ENCODE peak calls at places on chromosomes 2 and 18, in five cellular contexts. P is stomach, I is transverse colon, K is prostate gland, S is H1. C is an unnamed sample.

GRCh38 chr2:207107551-207107950 is 58.2 kb downstream of the KLF7 start:
- DNase-seq in P (no peak), I (no peak), S (no peak), K (no peak), C (no peak)

GRCh38 chr2:215460682-215461081 is 24.8 kb upstream of the FN1 start:
- DNase-seq in S (no peak), K (no peak), P (no peak), I (no peak), C (no peak)

GRCh38 chr2:161905389-161906046 is 168.5 kb downstream of the DPP4 start:
- DNase-seq in P (no peak), K (no peak), S (no peak), I (no peak), C (no peak)

GRCh38 chr2:99153921-99154604 is 679 bp downstream of the TSGA10 start:
- DNase-seq in S (no peak), K (no peak), P (no peak), I (no peak), C (peak)

GRCh38 chr18:61892683-61893303 is at the start of gene RNF152:
- DNase-seq in S (peak), I (peak), K (peak), P (peak), C (peak)

GRCh38 chr2:80464275-80464674 is 159.7 kb upstream of the LRRTM1 start:
- DNase-seq in I (no peak), K (no peak), P (no peak), S (no peak), C (no peak)

GRCh38 chr2:45922577-45922988 is 271.1 kb downstream of the PRKCE start:
- DNase-seq in P (no peak), I (no peak), K (no peak), S (no peak), C (no peak)

GRCh38 chr2:197311521-197312033 is 997 bp upstream of the ANKRD44 start:
- DNase-seq in K (no peak), S (no peak), P (no peak), I (no peak), C (no peak)

GRCh38 chr2:15752552-15753232 is 161.0 kb downstream of the DDX1 start:
- DNase-seq in S (no peak), P (no peak), K (no peak), I (no peak), C (no peak)

GRCh38 chr18:50819727-50820378 is at the start of gene MRO:
- DNase-seq in K (peak), P (peak), I (peak), S (peak), C (peak)
- TF ChIP-seq POLR2AphosphoS5 in K (peak), P (peak), I (peak), S (no peak), C (no peak)

GRCh38 chr2:174771631-174772491 is 7.6 kb upstream of the CHRNA1 start:
- DNase-seq in K (peak), P (peak), I (peak), S (peak), C (peak)
- TF ChIP-seq POLR2AphosphoS5 in K (no peak), P (no peak), I (no peak), S (no peak), C (no peak)

GRCh38 chr18:7464245-7464966 is 102.7 kb upstream of the PTPRM start:
- DNase-seq in K (no peak), S (no peak), I (no peak), P (no peak), C (no peak)
- TF ChIP-seq POLR2AphosphoS5 in K (peak), S (no peak), I (peak), P (no peak), C (no peak)

DNA sequence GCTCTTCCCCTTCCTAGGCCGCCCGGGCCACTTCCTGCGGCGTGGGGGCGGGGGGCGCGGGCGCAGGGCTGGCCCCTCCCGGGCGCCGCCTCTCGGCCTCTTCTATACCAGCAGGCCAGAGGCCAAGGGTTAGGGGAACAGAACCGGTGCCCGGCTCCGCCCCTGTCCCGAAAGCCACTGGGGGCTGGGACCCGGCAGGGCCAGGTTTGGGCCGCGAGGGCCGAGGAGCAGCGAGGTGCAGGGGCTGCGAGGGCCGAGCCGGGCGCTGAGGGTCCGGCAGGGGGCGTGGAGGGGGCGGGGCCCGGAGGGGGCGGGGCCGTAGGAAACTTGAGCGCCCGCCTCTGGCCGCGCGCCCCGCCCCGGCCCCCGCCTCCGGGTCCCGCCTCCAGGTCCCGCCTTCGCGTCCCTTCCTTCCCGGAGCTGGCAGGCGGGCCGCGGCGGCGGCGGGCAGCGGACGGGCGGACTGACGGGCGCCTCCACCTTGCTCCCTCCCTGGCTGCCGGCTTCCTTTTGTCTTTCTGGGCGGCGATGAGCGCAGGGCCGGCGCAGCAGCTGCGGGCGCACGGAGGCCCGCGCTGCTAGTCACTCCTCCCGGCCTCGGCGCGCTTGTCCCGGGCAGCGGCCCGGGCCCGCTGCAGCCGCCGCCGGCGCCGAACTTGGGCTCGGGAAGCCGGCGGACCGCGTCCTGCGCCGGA is at the start of gene HPCAL1:
- DNase-seq in K (peak), I (peak), P (peak), S (peak), C (peak)
- TF ChIP-seq POLR2AphosphoS5 in K (peak), I (peak), P (peak), S (no peak), C (peak)

GRCh38 chr2:229410312-229410711 is 139.2 kb upstream of the PID1 start:
- DNase-seq in P (no peak), S (no peak), K (no peak), I (no peak), C (no peak)

GRCh38 chr2:229409751-229410181 is 138.7 kb upstream of the PID1 start:
- DNase-seq in S (no peak), I (no peak), P (no peak), K (no peak), C (peak)

GRCh38 chr2:229408356-229408755 is 137.3 kb upstream of the PID1 start:
- DNase-seq in S (no peak), I (peak), P (peak), K (peak), C (peak)

GRCh38 chr2:229408982-229409381 is 137.9 kb upstream of the PID1 start:
- DNase-seq in P (no peak), S (no peak), I (no peak), K (no peak), C (no peak)

GRCh38 chr2:229407170-229407569 is 136.1 kb upstream of the PID1 start:
- DNase-seq in S (no peak), K (peak), P (peak), I (peak), C (no peak)
- TF ChIP-seq POLR2AphosphoS5 in S (no peak), K (peak), P (peak), I (peak), C (no peak)

GRCh38 chr2:109030870-109031480 is 42.0 kb upstream of the EDAR start:
- DNase-seq in S (no peak), K (no peak), P (no peak), I (no peak), C (peak)

GRCh38 chr2:109033171-109033570 is 44.2 kb upstream of the EDAR start:
- DNase-seq in I (no peak), P (no peak), K (no peak), S (no peak), C (no peak)

GRCh38 chr2:109029444-109030193 is 40.6 kb upstream of the EDAR start:
- DNase-seq in K (no peak), I (no peak), S (no peak), P (no peak), C (no peak)

GRCh38 chr2:109032229-109032800 is 43.3 kb upstream of the EDAR start:
- DNase-seq in S (no peak), P (no peak), I (no peak), K (no peak), C (no peak)

DNA sequence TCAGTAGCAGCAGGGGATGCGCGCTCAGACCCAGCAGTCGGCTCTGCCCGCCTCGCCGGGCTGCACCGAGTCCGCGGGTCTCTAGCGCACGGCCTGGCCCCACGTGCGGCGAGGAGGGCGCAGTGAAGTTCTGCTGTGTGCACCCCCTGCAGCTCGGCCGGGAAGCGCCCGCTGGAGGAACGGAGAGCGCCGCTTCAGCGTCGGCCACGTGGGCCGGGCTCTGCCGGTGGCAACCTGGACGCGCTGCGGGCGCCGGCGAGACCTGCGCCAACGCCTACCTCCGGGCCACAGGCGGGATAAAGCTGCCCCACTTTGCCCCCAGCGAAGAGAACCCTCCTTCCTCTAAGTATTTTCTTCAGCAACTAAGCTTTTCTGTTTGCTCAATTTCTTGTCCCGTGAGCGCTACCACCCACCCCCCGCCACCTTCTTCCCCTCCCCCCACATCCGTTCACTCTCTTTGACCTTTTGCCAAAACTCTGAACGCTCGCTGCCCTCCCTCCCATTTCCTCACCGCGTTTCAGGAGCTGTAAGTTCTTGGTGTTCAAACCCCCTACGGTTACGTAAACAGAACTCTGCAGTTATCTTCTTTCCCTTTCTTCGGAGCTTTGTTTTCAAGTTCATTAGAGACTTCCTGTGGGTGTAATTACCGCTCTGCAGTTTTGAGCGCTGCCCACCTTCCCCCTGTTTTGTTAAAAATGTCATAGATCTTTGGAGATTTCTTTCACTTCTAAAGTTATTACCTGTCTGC is 42.6 kb upstream of the EDAR start:
- DNase-seq in K (peak), I (peak), S (peak), P (peak), C (peak)
- TF ChIP-seq POLR2AphosphoS5 in K (peak), I (no peak), S (no peak), P (no peak), C (no peak)

C was measured in GM23338.